ENCODE peak calls at places on chromosomes 3 and 15, in eight cellular contexts. H is Caco-2; I is activated T-cell treated with anti-CD3 and anti-CD28 coated beads for 48 hours; D is COLO829; Y is heart left ventricle; X is stimulated activated CD4-positive, alpha-beta T cell treated with anti-CD3 and anti-CD28 coated beads, Interleukin-15, amount 100 ng/mL, for 24 hours; J is psoas muscle; O is neural progenitor cell. U is an unnamed sample.

GRCh38 chr3:192901435-192901834 is 16.2 kb downstream of the MB21D2 start:
- DNase-seq in H (no peak), I (no peak), D (no peak), Y (no peak), X (no peak), J (no peak), O (no peak), U (no peak)

GRCh38 chr15:80179966-80180365 is 27.2 kb downstream of the FAH start:
- DNase-seq in H (no peak), I (no peak), D (no peak), Y (no peak), X (no peak), J (no peak), O (no peak), U (no peak)

GRCh38 chr3:55405436-55405835 is 81.7 kb downstream of the WNT5A start:
- DNase-seq in H (no peak), I (no peak), D (no peak), Y (no peak), X (peak; percentile 6), J (no peak), O (peak; percentile 69), U (no peak)

GRCh38 chr3:67678665-67679064 is 24.3 kb upstream of the SUCLG2 start:
- DNase-seq in H (no peak), I (no peak), D (no peak), Y (no peak), X (peak; percentile 12), J (no peak), O (no peak), U (no peak)

GRCh38 chr3:190036631-190037030 is 84.1 kb downstream of the P3H2 start:
- DNase-seq in H (no peak), I (no peak), D (no peak), Y (no peak), X (no peak), J (no peak), O (no peak), U (no peak)

GRCh38 chr15:34240537-34240936 is 15.7 kb downstream of the EMC4 start:
- DNase-seq in H (no peak), I (peak; percentile 6), D (no peak), Y (no peak), X (peak; percentile 24), J (no peak), O (no peak), U (no peak)

GRCh38 chr15:38650936-38651327 is 86.3 kb upstream of the RASGRP1 start:
- DNase-seq in H (no peak), I (no peak), D (no peak), Y (no peak), X (no peak), J (no peak), O (no peak), U (no peak)

GRCh38 chr3:31041161-31041978 is 146.9 kb upstream of the GADL1 start:
- DNase-seq in H (peak; percentile 69), I (no peak), D (peak; percentile 53), Y (no peak), X (no peak), J (no peak), O (no peak), U (no peak)

GRCh38 chr3:70531063-70531657 is 218.7 kb upstream of the MDFIC2 start:
- DNase-seq in H (no peak), I (no peak), D (peak; percentile 50), Y (no peak), X (no peak), J (no peak), O (peak; percentile 25), U (no peak)

GRCh38 chr3:169060037-169060436 is 603.5 kb downstream of the MECOM start:
- DNase-seq in H (no peak), I (no peak), D (no peak), Y (no peak), X (no peak), J (no peak), O (no peak), U (no peak)

GRCh38 chr15:90819390-90819789 is 49.0 kb upstream of the FURIN start:
- DNase-seq in H (no peak), I (no peak), D (no peak), Y (no peak), X (no peak), J (no peak), O (no peak), U (peak; percentile 40)

GRCh38 chr3:11498646-11499045 is 145.1 kb downstream of the VGLL4 start:
- DNase-seq in H (no peak), I (no peak), D (no peak), Y (peak; percentile 60), X (no peak), J (peak; percentile 50), O (no peak), U (peak; percentile 81)

GRCh38 chr3:1118074-1118473 is 25.2 kb downstream of the CNTN6 start:
- DNase-seq in H (no peak), I (no peak), D (peak; percentile 48), Y (no peak), X (no peak), J (no peak), O (no peak), U (no peak)

GRCh38 chr3:38039101-38039898 is at the start of gene DLEC1:
- DNase-seq in H (peak; percentile 67), I (peak; percentile 72), D (no peak), Y (peak; percentile 65), X (peak; percentile 86), J (peak; percentile 62), O (peak; percentile 92), U (peak; percentile 65)

GRCh38 chr15:44215594-44215993 is 20.5 kb upstream of the FRMD5 start:
- DNase-seq in H (no peak), I (no peak), D (peak; percentile 86), Y (no peak), X (no peak), J (no peak), O (no peak), U (no peak)

GRCh38 chr3:46393554-46394434 is 13.1 kb downstream of the CCR5AS start:
- DNase-seq in H (peak; percentile 59), I (no peak), D (no peak), Y (no peak), X (no peak), J (no peak), O (no peak), U (no peak)

GRCh38 chr3:72095521-72095920 is 310.6 kb upstream of the PROK2 start:
- DNase-seq in H (no peak), I (no peak), D (peak; percentile 72), Y (no peak), X (no peak), J (no peak), O (no peak), U (no peak)

GRCh38 chr3:51975857-51976549 is 1.1 kb downstream of the ABHD14A start:
- DNase-seq in H (no peak), I (no peak), D (peak; percentile 61), Y (peak; percentile 71), X (peak; percentile 54), J (peak; percentile 76), O (peak; percentile 88), U (peak; percentile 78)

GRCh38 chr3:30691249-30691880 is 85.0 kb downstream of the TGFBR2 start:
- DNase-seq in H (no peak), I (no peak), D (no peak), Y (no peak), X (no peak), J (no peak), O (no peak), U (no peak)

GRCh38 chr15:59410448-59410896 is 27.5 kb upstream of the FAM81A start:
- DNase-seq in H (no peak), I (no peak), D (no peak), Y (no peak), X (no peak), J (no peak), O (no peak), U (no peak)

GRCh38 chr15:79724312-79724711 is 172.5 kb downstream of the MTHFS start:
- DNase-seq in H (no peak), I (no peak), D (peak; percentile 80), Y (no peak), X (no peak), J (no peak), O (no peak), U (no peak)

GRCh38 chr3:12782172-12782815 is 14.2 kb upstream of the CAND2 start:
- DNase-seq in H (no peak), I (no peak), D (no peak), Y (no peak), X (peak; percentile 15), J (no peak), O (peak; percentile 33), U (peak; percentile 59)

GRCh38 chr3:48423241-48423882 is 6.5 kb downstream of the PLXNB1 start:
- DNase-seq in H (no peak), I (no peak), D (no peak), Y (no peak), X (no peak), J (no peak), O (no peak), U (no peak)

GRCh38 chr3:154252759-154253638 is 71.3 kb downstream of the DHX36 start:
- DNase-seq in H (peak; percentile 83), I (peak; percentile 62), D (peak; percentile 88), Y (peak; percentile 87), X (peak; percentile 81), J (peak; percentile 87), O (peak; percentile 95), U (peak; percentile 90)

GRCh38 chr3:194089357-194090177 is 46.4 kb upstream of the HES1 start:
- DNase-seq in H (peak; percentile 63), I (no peak), D (peak; percentile 32), Y (no peak), X (peak; percentile 49), J (peak; percentile 83), O (peak; percentile 49), U (peak; percentile 86)

GRCh38 chr15:40766906-40767837 is 2.6 kb upstream of the C15orf62 start:
- DNase-seq in H (no peak), I (no peak), D (no peak), Y (no peak), X (no peak), J (no peak), O (no peak), U (peak; percentile 57)

GRCh38 chr15:37058316-37058985 is 41.9 kb downstream of the MEIS2 start:
- DNase-seq in H (peak; percentile 75), I (no peak), D (peak; percentile 16), Y (no peak), X (no peak), J (no peak), O (peak; percentile 70), U (no peak)

GRCh38 chr3:116020495-116020894 is 397.2 kb downstream of the GAP43 start:
- DNase-seq in H (no peak), I (no peak), D (no peak), Y (no peak), X (no peak), J (no peak), O (no peak), U (no peak)

GRCh38 chr3:114700637-114701234 is 406.9 kb downstream of the TIGIT start:
- DNase-seq in H (no peak), I (no peak), D (no peak), Y (no peak), X (no peak), J (no peak), O (no peak), U (no peak)

GRCh38 chr15:41574158-41574557 is 15.1 kb downstream of the TYRO3 start:
- DNase-seq in H (no peak), I (no peak), D (no peak), Y (no peak), X (no peak), J (no peak), O (no peak), U (no peak)

GRCh38 chr3:116051586-116051985 is 393.7 kb downstream of the LSAMP start:
- DNase-seq in H (no peak), I (no peak), D (no peak), Y (no peak), X (no peak), J (no peak), O (no peak), U (no peak)

GRCh38 chr15:77160562-77161481 is 89.9 kb upstream of the TSPAN3 start:
- DNase-seq in H (no peak), I (no peak), D (no peak), Y (no peak), X (no peak), J (no peak), O (no peak), U (no peak)

U was measured in right lobe of liver.